ENCODE peak calls at places on chromosomes 4 and X, in ten cellular contexts. X is K562; A is naive thymus-derived CD4-positive, alpha-beta T cell; D is aorta; M is right atrium auricular region; K is effector memory CD4-positive, alpha-beta T cell; G is AG04449; O is foreskin fibroblast; U is upper lobe of left lung; B is left lung. Q is an unnamed sample.

GRCh38 chrX:48715066-48715465 is 18.5 kb downstream of the SUV39H1 start:
- DNase-seq in X (no peak), A (no peak), D (no peak), M (no peak), K (no peak), G (no peak), O (peak; percentile 64), U (no peak), B (no peak), Q (no peak)

GRCh38 chr4:162011039-162011438 is 152.8 kb downstream of the FSTL5 start:
- DNase-seq in X (no peak), A (no peak), D (no peak), M (no peak), K (no peak), G (no peak), O (no peak), U (no peak), B (no peak), Q (no peak)

GRCh38 chr4:76083386-76083785 is 8.9 kb downstream of the ART3 start:
- DNase-seq in X (no peak), A (no peak), D (no peak), M (no peak), K (no peak), G (no peak), O (no peak), U (no peak), B (no peak), Q (no peak)

GRCh38 chr4:53775381-53775780 is 184.1 kb upstream of the LNX1 start:
- DNase-seq in X (no peak), A (no peak), D (no peak), M (no peak), K (no peak), G (no peak), O (no peak), U (no peak), B (no peak), Q (no peak)

GRCh38 chrX:87805829-87806490 is 288.4 kb downstream of the KLHL4 start:
- DNase-seq in X (no peak), A (no peak), D (no peak), M (no peak), K (no peak), G (no peak), O (no peak), U (no peak), B (no peak), Q (no peak)

GRCh38 chr4:181962321-181962720 is 280.9 kb upstream of the TENM3 start:
- DNase-seq in X (no peak), A (no peak), D (no peak), M (no peak), K (no peak), G (no peak), O (no peak), U (no peak), B (no peak), Q (no peak)

GRCh38 chr4:173024203-173024602 is 144.4 kb upstream of the GALNT7 start:
- DNase-seq in X (no peak), A (no peak), D (no peak), M (no peak), K (no peak), G (no peak), O (no peak), U (no peak), B (no peak), Q (no peak)

GRCh38 chr4:29708473-29708872 is 1011.7 kb upstream of the PCDH7 start:
- DNase-seq in X (no peak), A (no peak), D (no peak), M (no peak), K (no peak), G (no peak), O (peak; percentile 45), U (no peak), B (no peak), Q (no peak)

GRCh38 chr4:127732623-127733199 is 2.5 kb downstream of the SLC25A31 start:
- DNase-seq in X (no peak), A (no peak), D (no peak), M (no peak), K (no peak), G (peak; percentile 4), O (peak; percentile 63), U (no peak), B (no peak), Q (no peak)

GRCh38 chr4:25320374-25321172 is 8.0 kb downstream of the ZCCHC4 start:
- DNase-seq in X (no peak), A (no peak), D (no peak), M (no peak), K (no peak), G (peak; percentile 67), O (peak; percentile 91), U (no peak), B (no peak), Q (no peak)

GRCh38 chr4:172962564-172963353 is 205.9 kb upstream of the GALNT7 start:
- DNase-seq in X (no peak), A (no peak), D (no peak), M (no peak), K (no peak), G (peak; percentile 16), O (peak; percentile 93), U (no peak), B (peak; percentile 46), Q (no peak)

GRCh38 chrX:135484636-135485289 is 35.7 kb upstream of the INTS6L start:
- DNase-seq in X (peak; percentile 13), A (peak; percentile 23), D (no peak), M (no peak), K (no peak), G (peak; percentile 3), O (peak; percentile 61), U (no peak), B (no peak), Q (no peak)

GRCh38 chr4:7291372-7292135 is 99.2 kb downstream of the SORCS2 start:
- DNase-seq in X (no peak), A (no peak), D (peak; percentile 91), M (peak; percentile 65), K (no peak), G (no peak), O (peak; percentile 23), U (no peak), B (no peak), Q (no peak)

GRCh38 chr4:71338846-71339593 is at the start of gene SLC4A4:
- DNase-seq in X (no peak), A (no peak), D (no peak), M (no peak), K (no peak), G (no peak), O (peak; percentile 29), U (no peak), B (no peak), Q (no peak)

GRCh38 chr4:113760094-113760851 is 1.3 kb downstream of the CAMK2D start:
- DNase-seq in X (no peak), A (peak; percentile 32), D (no peak), M (no peak), K (no peak), G (no peak), O (peak; percentile 44), U (no peak), B (no peak), Q (peak; percentile 71)

GRCh38 chr4:113757486-113757885 is 4.1 kb downstream of the CAMK2D start:
- DNase-seq in X (no peak), A (no peak), D (no peak), M (no peak), K (no peak), G (no peak), O (no peak), U (no peak), B (no peak), Q (no peak)

GRCh38 chr4:113758361-113758760 is 3.2 kb downstream of the CAMK2D start:
- DNase-seq in X (no peak), A (no peak), D (no peak), M (no peak), K (no peak), G (peak; percentile 80), O (peak; percentile 62), U (no peak), B (no peak), Q (no peak)

GRCh38 chr4:113759696-113760093 is 1.8 kb downstream of the CAMK2D start:
- DNase-seq in X (no peak), A (no peak), D (no peak), M (no peak), K (no peak), G (no peak), O (peak; percentile 29), U (no peak), B (no peak), Q (no peak)

DNA sequence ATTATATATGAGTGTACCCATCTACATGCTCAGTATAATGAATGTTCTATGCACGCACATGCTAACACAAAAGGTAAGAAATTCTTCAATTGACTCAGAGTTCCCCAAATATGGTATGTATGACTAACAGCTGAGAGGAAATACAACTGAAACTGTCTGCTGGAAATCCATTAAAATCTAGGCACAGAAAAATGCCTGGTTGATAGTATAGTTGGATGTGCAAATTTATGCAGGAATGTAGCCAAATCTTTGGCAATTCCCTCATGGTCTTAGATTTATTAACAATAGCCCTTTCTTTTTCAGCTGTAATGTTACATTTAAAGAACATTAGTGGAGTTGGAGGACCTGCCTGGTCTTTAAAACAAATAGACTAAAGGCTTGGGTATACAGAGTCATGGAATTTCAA is 5.5 kb downstream of the CAMK2D start:
- DNase-seq in X (no peak), A (no peak), D (no peak), M (no peak), K (no peak), G (no peak), O (peak; percentile 82), U (no peak), B (no peak), Q (no peak)
- H3K4me3 ChIP-seq in X (no peak overlapping the region), A (no peak overlapping the region), D (no peak overlapping the region), M (no peak overlapping the region), K (no peak overlapping the region), G (no peak overlapping the region), O (no peak overlapping the region), U (no peak overlapping the region), B (no peak overlapping the region), Q (no peak overlapping the region)

GRCh38 chr4:152565338-152565737 is 29.4 kb upstream of the FBXW7 start:
- DNase-seq in X (no peak), A (no peak), D (no peak), M (no peak), K (no peak), G (no peak), O (no peak), U (no peak), B (no peak), Q (no peak)
- H3K4me3 ChIP-seq in X (no peak overlapping the region), A (no peak overlapping the region), D (no peak overlapping the region), M (no peak overlapping the region), K (no peak overlapping the region), G (no peak overlapping the region), O (no peak overlapping the region), U (no peak overlapping the region), B (no peak overlapping the region), Q (no peak overlapping the region)

GRCh38 chr4:68907788-68908700 is 43.6 kb downstream of the UGT2A3 start:
- DNase-seq in X (no peak), A (no peak), D (no peak), M (no peak), K (no peak), G (no peak), O (no peak), U (no peak), B (no peak), Q (no peak)
- H3K4me3 ChIP-seq in X (no peak overlapping the region), A (no peak overlapping the region), D (no peak overlapping the region), M (no peak overlapping the region), K (no peak overlapping the region), G (no peak overlapping the region), O (no peak overlapping the region), U (no peak overlapping the region), B (no peak overlapping the region), Q (no peak overlapping the region)

DNA sequence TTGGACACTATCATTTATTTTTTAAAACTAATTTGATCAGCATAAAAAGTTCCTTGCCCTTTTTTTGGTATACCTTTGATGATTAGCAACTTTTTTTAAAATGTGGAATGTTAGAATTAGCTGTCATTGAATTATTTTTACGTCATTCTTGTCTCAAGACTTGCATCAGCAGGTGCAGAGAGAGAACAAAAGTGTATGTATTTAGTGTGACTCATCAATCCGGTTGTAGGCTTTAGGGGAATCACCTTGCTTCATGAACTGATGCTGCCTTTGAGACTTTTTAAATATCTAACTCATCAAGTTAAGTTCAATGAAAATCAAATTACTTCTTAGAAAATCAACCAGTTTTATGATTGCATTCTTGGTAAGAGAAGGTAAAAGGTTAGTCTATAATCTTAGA is 125.1 kb downstream of the ARX start:
- DNase-seq in X (no peak), A (no peak), D (no peak), M (no peak), K (no peak), G (no peak), O (no peak), U (no peak), B (no peak), Q (no peak)
- H3K4me3 ChIP-seq in X (no peak overlapping the region), A (no peak overlapping the region), D (no peak overlapping the region), M (no peak overlapping the region), K (no peak overlapping the region), G (no peak overlapping the region), O (no peak overlapping the region), U (no peak overlapping the region), B (no peak overlapping the region), Q (no peak overlapping the region)